ENCODE peak calls at places on chromosomes 12 and 14, in eight cellular contexts. X is NCI-H1930; O is frontal cortex; Z is aorta; S is activated gamma-delta T cell; I is upper lobe of right lung; D is central memory CD4-positive, alpha-beta T cell; V is AG08395. P is an unnamed sample.

GRCh38 chr12:121647-122046 is 55.1 kb downstream of the IQSEC3 start:
- DNase-seq in V (no peak), X (no peak), I (no peak), Z (no peak), D (no peak), S (no peak), O (no peak), P (no peak)

GRCh38 chr14:89481167-89481566 is 64.1 kb upstream of the FOXN3 start:
- DNase-seq in I (no peak), V (no peak), O (no peak), D (no peak), S (no peak), Z (no peak), X (no peak), P (no peak)

GRCh38 chr12:113359939-113360748 is 1.8 kb downstream of the PLBD2 start:
- DNase-seq in O (no peak), I (no peak), Z (no peak), S (no peak), D (no peak), V (peak), X (no peak), P (peak)

GRCh38 chr14:58808828-58809227 is 171.1 kb downstream of the DACT1 start:
- DNase-seq in I (no peak), S (no peak), Z (no peak), O (no peak), D (no peak), X (peak), V (peak), P (peak)

GRCh38 chr12:123522164-123522563 is 11.4 kb downstream of the RILPL1 start:
- DNase-seq in S (no peak), D (no peak), O (no peak), Z (no peak), V (no peak), X (no peak), I (no peak), P (no peak)

GRCh38 chr12:14643247-14643646 is 53.2 kb downstream of the GUCY2C start:
- DNase-seq in X (no peak), S (no peak), O (no peak), D (peak), Z (no peak), I (no peak), V (no peak), P (peak)

GRCh38 chr12:107992870-107993451 is 136.1 kb upstream of the WSCD2 start:
- DNase-seq in I (no peak), S (no peak), V (peak), D (no peak), X (peak), Z (no peak), O (no peak), P (peak)

GRCh38 chr14:101964297-101965144 is at the start of gene DYNC1H1:
- DNase-seq in I (peak), S (peak), X (peak), O (peak), V (peak), D (peak), Z (peak), P (peak)

GRCh38 chr14:54446201-54446693 is 5.1 kb upstream of the CNIH1 start:
- DNase-seq in D (no peak), S (no peak), I (no peak), Z (no peak), X (no peak), V (no peak), O (no peak), P (no peak)

GRCh38 chr12:57142727-57143126 is 4.7 kb downstream of the LRP1-AS start:
- DNase-seq in V (no peak), Z (no peak), D (no peak), I (no peak), S (no peak), O (no peak), X (no peak), P (no peak)

GRCh38 chr14:73764881-73765280 is 50.7 kb upstream of the PNMA1 start:
- DNase-seq in O (no peak), Z (no peak), S (no peak), I (peak), X (no peak), V (no peak), D (no peak), P (no peak)

GRCh38 chr12:62319058-62319457 is 58.9 kb downstream of the USP15 start:
- DNase-seq in X (no peak), S (no peak), Z (no peak), I (no peak), V (no peak), D (no peak), O (no peak), P (no peak)

GRCh38 chr14:58749066-58749669 is 111.4 kb downstream of the DACT1 start:
- DNase-seq in S (no peak), O (no peak), V (peak), I (no peak), Z (no peak), X (no peak), D (no peak), P (peak)

GRCh38 chr12:54019111-54019811 is 9.0 kb upstream of the HOXC6 start:
- DNase-seq in V (no peak), X (no peak), I (no peak), O (no peak), S (no peak), Z (no peak), D (no peak), P (peak)

GRCh38 chr12:60465060-60465459 is 869.2 kb downstream of the SLC16A7 start:
- DNase-seq in S (no peak), Z (no peak), X (no peak), V (no peak), D (no peak), O (no peak), I (no peak), P (no peak)

GRCh38 chr12:52702338-52702737 is 986 bp downstream of the KRT77 start:
- DNase-seq in I (no peak), S (no peak), O (no peak), D (no peak), V (no peak), X (no peak), Z (no peak), P (no peak)

GRCh38 chr12:54967461-54967860 is 17.1 kb downstream of the TESPA1 start:
- DNase-seq in X (no peak), V (no peak), Z (no peak), O (no peak), D (no peak), I (no peak), S (no peak), P (no peak)

GRCh38 chr14:84797326-84797725 is 732.6 kb upstream of the FLRT2 start:
- DNase-seq in D (no peak), Z (no peak), O (no peak), S (no peak), X (no peak), V (no peak), I (no peak), P (no peak)

GRCh38 chr14:65229431-65230286 is 127.3 kb upstream of the MAX start:
- DNase-seq in X (no peak), D (peak), I (peak), O (no peak), Z (peak), S (no peak), V (peak), P (peak)

GRCh38 chr14:69666698-69667211 is 55.4 kb downstream of the SUSD6 start:
- DNase-seq in Z (no peak), O (no peak), S (no peak), D (no peak), X (no peak), V (peak), I (no peak), P (no peak)

GRCh38 chr14:26389646-26390508 is 208.0 kb downstream of the NOVA1 start:
- DNase-seq in Z (no peak), S (no peak), V (peak), X (no peak), O (no peak), D (no peak), I (no peak), P (peak)

GRCh38 chr14:58138065-58138718 is 13.8 kb downstream of the ARMH4 start:
- DNase-seq in V (no peak), Z (no peak), S (no peak), D (no peak), O (no peak), I (no peak), X (no peak), P (no peak)

GRCh38 chr14:22641851-22642250 is 2.3 kb downstream of the OR6J1 start:
- DNase-seq in O (no peak), S (no peak), X (no peak), D (no peak), I (no peak), Z (no peak), V (no peak), P (no peak)

GRCh38 chr14:23105348-23105824 is 597 bp upstream of the CIROP start:
- DNase-seq in I (no peak), X (no peak), S (no peak), V (no peak), D (no peak), O (no peak), Z (no peak), P (no peak)

GRCh38 chr12:13981296-13981962 is at the start of gene GRIN2B:
- DNase-seq in S (no peak), X (no peak), O (no peak), V (no peak), D (no peak), Z (no peak), I (no peak), P (no peak)

GRCh38 chr12:63098851-63099250 is 52.1 kb downstream of the AVPR1A start:
- DNase-seq in D (no peak), X (peak), V (no peak), S (no peak), Z (no peak), O (no peak), I (no peak), P (no peak)

GRCh38 chr12:113063396-113064350 is 7.1 kb downstream of the DTX1 start:
- DNase-seq in Z (no peak), S (no peak), X (no peak), I (no peak), D (no peak), O (no peak), V (no peak), P (no peak)

GRCh38 chr12:26233620-26234019 is 38.2 kb downstream of the SSPN start:
- DNase-seq in D (no peak), I (no peak), S (no peak), Z (no peak), O (no peak), X (no peak), V (no peak), P (peak)

P was measured in fibroblast of villous mesenchyme.